ENCODE peak calls at places on chromosomes 4 and X, in five cellular contexts. B is A549, I is upper lobe of left lung, G is HepG2, F is K562. W is an unnamed sample.

GRCh38 chr4:80361329-80361900 is 25.9 kb downstream of the CFAP299 start:
- ATAC-seq in I (no peak), G (no peak), B (no peak), F (no peak), W (no peak)

GRCh38 chr4:71221510-71222466 is 117.0 kb upstream of the SLC4A4 start:
- ATAC-seq in B (no peak), F (no peak), G (no peak), I (no peak), W (no peak)

GRCh38 chr4:113080624-113081023 is 31.2 kb downstream of the ANK2 start:
- ATAC-seq in I (no peak), F (no peak), B (no peak), G (peak; percentile 38), W (no peak)

GRCh38 chr4:125676156-125676555 is 361.4 kb downstream of the FAT4 start:
- ATAC-seq in F (no peak), G (no peak), I (no peak), B (no peak), W (no peak)

GRCh38 chr4:162232349-162232748 is 68.5 kb upstream of the FSTL5 start:
- ATAC-seq in B (no peak), G (no peak), F (no peak), I (no peak), W (no peak)

GRCh38 chr4:1279253-1279652 is 10.4 kb upstream of the MAEA start:
- ATAC-seq in B (no peak), F (no peak), G (no peak), I (no peak), W (no peak)

GRCh38 chr4:69710580-69710979 is 49.8 kb downstream of the SULT1B1 start:
- ATAC-seq in F (no peak), G (no peak), B (no peak), I (no peak), W (no peak)

GRCh38 chr4:177375372-177375771 is 65.7 kb downstream of the NEIL3 start:
- ATAC-seq in B (no peak), F (no peak), G (no peak), I (no peak), W (no peak)

GRCh38 chr4:112172180-112172579 is 26.9 kb downstream of the FAM241A start:
- ATAC-seq in B (no peak), G (no peak), F (no peak), I (no peak), W (no peak)

GRCh38 chr4:75385139-75385538 is 129.1 kb downstream of the RCHY1 start:
- ATAC-seq in I (no peak), G (no peak), B (no peak), F (no peak), W (no peak)

GRCh38 chr4:140252144-140252741 is 98.3 kb upstream of the MAML3 start:
- ATAC-seq in B (peak; percentile 66), G (peak; percentile 14), F (no peak), I (no peak), W (peak; percentile 2)

GRCh38 chr4:92012899-92013867 is 290.6 kb upstream of the GRID2 start:
- ATAC-seq in F (no peak), B (no peak), G (peak; percentile 91), I (no peak), W (no peak)

GRCh38 chrX:19839770-19840254 is 47.6 kb downstream of the SH3KBP1 start:
- ATAC-seq in B (no peak), G (no peak), I (no peak), F (no peak), W (no peak)

GRCh38 chr4:90181644-90182043 is 54.5 kb downstream of the CCSER1 start:
- ATAC-seq in G (no peak), F (no peak), I (no peak), B (no peak), W (no peak)

GRCh38 chr4:148017801-148018200 is 285.9 kb downstream of the ARHGAP10 start:
- ATAC-seq in G (no peak), B (no peak), I (peak; percentile 61), F (no peak), W (peak; percentile 29)

GRCh38 chr4:128516568-128516967 is 229.0 kb upstream of the PGRMC2 start:
- ATAC-seq in G (no peak), I (no peak), F (no peak), B (no peak), W (no peak)

GRCh38 chrX:45363596-45363995 is 162.9 kb upstream of the DIPK2B start:
- ATAC-seq in G (no peak), I (no peak), B (no peak), F (no peak), W (no peak)

GRCh38 chrX:13742397-13743176 is 8.0 kb downstream of the OFD1 start:
- ATAC-seq in I (no peak), B (no peak), F (peak; percentile 54), G (no peak), W (peak; percentile 65)

DNA sequence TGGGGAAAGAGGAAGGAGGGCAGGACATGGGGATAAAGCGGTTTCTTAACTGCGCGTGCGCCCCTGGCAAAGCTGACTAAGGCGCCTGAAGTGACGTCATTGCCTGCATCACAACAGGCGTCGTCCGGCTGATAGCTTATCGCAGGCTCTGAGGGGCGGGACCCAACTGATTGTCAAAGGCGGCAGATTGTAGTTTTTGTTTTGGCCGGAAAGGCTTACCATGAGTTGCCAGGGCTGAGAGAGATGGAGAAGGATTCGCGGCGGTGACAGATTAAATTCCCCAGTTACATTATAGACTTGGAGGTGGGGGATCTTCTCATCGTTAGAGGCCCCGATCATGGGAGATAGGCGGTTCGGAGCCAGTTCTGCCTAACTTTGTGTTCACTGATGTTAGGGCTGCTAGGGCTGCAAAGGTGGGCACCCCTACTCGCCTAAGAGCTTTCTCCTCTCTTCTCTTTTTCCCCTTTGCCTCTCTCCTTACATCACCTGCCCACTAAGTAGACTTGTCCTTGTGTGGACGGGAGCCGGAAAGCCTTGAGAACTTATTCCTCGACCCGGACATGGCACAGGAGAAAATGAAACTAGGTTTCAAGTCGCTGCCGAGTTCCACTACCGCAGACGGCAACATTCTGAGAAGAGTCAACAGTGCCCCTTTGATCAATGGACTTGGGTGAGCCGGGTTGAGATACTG is 148.9 kb upstream of the PLAC1 start:
- ATAC-seq in I (peak; percentile 89), F (peak; percentile 72), G (peak; percentile 83), B (peak; percentile 97), W (peak; percentile 91)
- TF ChIP-seq POLR2A in I (no peak), F (peak; percentile 68), G (peak; percentile 31), B (peak; percentile 28), W (no peak)

DNA sequence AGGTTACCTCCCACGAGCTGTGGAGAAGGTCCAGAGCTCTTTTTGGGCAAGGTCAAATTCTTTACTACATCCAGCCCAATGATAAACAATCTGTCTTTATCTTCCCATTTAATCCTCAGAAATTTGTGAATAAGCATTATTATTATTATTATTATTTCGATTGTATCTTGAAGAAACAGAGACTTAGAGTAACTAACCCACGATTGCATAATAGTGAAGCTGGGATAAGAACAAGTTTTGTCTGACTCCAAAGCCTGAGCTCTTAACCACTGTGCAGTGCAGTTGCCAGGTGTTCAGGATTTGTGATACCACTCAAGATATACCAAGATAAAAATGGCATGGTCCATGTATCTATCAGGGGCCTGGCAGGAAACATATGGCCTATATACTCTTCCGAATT is 166.5 kb upstream of the LDB2 start:
- ATAC-seq in I (no peak), F (no peak), G (no peak), B (no peak), W (no peak)
- TF ChIP-seq EP300 in I (no peak), F (no peak), G (no peak), B (no peak), W (no peak)

GRCh38 chrX:103311401-103311785 is 603 bp upstream of the BEX2 start:
- ATAC-seq in G (no peak), I (no peak), B (no peak), F (no peak), W (no peak)

GRCh38 chrX:103309860-103310591 is 764 bp downstream of the BEX2 start:
- ATAC-seq in I (peak; percentile 43), B (peak; percentile 14), G (no peak), F (peak; percentile 48), W (no peak)

GRCh38 chrX:103310592-103311400 is at the start of gene BEX2:
- ATAC-seq in F (peak; percentile 99), G (peak; percentile 61), B (peak; percentile 99), I (peak; percentile 94), W (peak; percentile 87)
- TF ChIP-seq POLR2A in F (peak; percentile 41), G (no peak), B (no peak), I (peak; percentile 78), W (peak; percentile 42)

DNA sequence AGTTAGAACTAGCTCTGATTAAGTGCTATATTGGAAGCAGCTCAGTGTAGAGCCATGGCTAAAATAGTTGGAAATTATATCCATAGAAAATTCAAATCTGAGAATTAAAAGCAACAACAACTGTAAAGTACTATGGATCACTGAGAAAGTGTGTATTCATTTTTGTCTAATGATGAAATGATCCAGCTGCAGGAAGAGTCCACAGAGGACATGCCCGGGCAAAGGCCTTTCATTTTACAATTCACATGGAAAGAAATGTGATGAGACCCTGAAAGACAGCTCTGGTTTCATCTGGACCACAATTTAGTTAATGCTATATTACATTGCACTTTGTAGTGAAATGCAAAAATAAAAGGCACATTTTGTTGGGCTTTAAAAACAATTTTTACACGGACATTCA is 196.8 kb upstream of the FAT1 start:
- ATAC-seq in I (no peak), G (no peak), B (no peak), F (no peak), W (no peak)
- TF ChIP-seq EP300 in I (no peak), G (no peak), B (no peak), F (no peak), W (no peak)

DNA sequence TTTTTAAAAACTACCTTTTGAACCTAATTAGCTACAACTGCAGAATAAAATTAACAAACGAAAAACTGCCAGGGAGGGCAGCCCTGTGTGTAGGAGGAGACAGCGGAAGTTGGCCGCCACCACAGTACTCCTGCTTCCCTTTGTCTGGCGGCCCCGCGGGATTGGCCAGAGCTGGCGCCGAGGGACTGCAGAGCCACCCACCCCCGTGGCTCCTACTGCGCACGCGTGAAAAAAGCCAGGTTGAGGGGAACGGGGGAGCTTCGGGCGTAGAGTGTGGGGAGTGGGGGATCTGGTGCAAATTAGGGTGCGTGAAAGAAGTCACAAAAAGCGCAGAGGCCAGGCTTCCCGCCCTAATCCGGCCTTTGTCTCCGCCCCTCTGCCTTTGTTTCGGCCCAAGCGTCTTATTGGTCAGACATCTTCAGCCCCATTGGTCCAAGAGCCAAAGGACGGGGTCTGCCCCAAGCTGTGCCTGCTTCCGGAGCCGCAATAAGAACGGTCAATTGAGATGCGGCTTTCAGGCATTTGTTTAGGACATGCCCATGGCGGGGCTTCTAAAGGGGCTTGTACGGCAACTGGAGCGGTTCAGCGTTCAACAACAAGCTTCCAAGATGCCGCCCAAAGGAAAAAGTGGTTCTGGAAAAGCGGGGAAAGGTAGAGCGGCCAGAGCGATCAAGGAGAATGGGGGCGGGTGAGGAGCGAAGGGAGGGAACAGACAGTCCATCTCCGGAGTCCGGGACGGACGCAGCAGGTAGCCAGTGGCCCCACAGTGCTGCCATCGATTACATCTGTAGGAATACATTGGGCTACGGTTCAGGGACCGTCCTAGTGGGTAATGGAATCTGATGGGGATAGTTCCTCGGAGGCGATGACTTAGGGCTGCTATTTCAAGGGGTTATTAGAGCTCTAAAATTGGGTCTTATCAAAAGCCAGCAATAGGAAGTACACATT is at the start of gene PIN4:
- ATAC-seq in I (peak; percentile 98), B (peak; percentile 99), F (peak; percentile 97), G (peak; percentile 98), W (peak; percentile 97)
- TF ChIP-seq POLR2A in I (no peak), B (peak; percentile 57), F (peak; percentile 76), G (peak; percentile 56), W (no peak)

DNA sequence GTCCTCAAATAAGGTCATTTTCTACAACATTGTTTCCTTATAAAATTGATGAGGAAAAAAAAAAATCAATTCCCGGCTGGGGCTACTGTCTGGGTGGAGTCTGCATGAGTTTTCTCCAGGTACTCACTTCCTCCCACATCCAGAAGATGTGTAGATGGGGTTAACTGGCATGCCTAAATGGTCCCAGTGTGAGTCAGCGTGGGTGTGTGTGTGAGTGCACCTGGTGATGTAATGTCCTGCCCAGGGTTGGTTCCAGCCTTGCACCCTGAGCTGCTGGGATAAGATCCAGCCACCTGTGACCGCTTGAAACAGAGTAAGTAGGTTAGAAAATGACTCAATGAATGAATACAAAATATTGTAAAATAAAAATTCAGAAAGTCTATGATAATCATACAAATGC is 11.1 kb downstream of the USP26 start:
- ATAC-seq in G (no peak), F (no peak), I (no peak), B (no peak), W (no peak)
- TF ChIP-seq EP300 in G (no peak), F (no peak), I (no peak), B (no peak), W (no peak)

W was measured in gastroesophageal sphincter.